ENCODE peak calls at places on chromosome 1, in seven cellular contexts. U is ovary, Y is HCT116, P is breast epithelium, R is H1, T is testis, B is K562. H is an unnamed sample.

GRCh38 chr1:104648269-104648691 is 898.6 kb downstream of the AMY1C start:
- DNase-seq in U (no peak), Y (no peak), P (no peak), R (no peak), T (no peak), B (no peak), H (no peak)

GRCh38 chr1:32111040-32111628 is 3.3 kb downstream of the KPNA6 start:
- DNase-seq in U (no peak), Y (no peak), P (no peak), R (no peak), T (no peak), B (peak), H (no peak)

GRCh38 chr1:56397811-56398231 is 181.5 kb downstream of the PLPP3 start:
- DNase-seq in U (no peak), Y (no peak), P (no peak), R (no peak), T (no peak), B (no peak), H (no peak)

GRCh38 chr1:94335950-94336349 is 82.2 kb upstream of the ABCD3 start:
- DNase-seq in U (peak), Y (peak), P (no peak), R (no peak), T (peak), B (peak), H (peak)

GRCh38 chr1:241591317-241591716 is 48.9 kb downstream of the CHML start:
- DNase-seq in U (no peak), Y (no peak), P (peak), R (no peak), T (no peak), B (no peak), H (no peak)

GRCh38 chr1:60657926-60658325 is 424.4 kb upstream of the NFIA start:
- DNase-seq in U (no peak), Y (no peak), P (no peak), R (no peak), T (no peak), B (no peak), H (no peak)

GRCh38 chr1:9822897-9823692 is 670 bp downstream of the CLSTN1 start:
- DNase-seq in U (peak), Y (no peak), P (no peak), R (no peak), T (peak), B (peak), H (no peak)

GRCh38 chr1:48084826-48085225 is 87.6 kb upstream of the TRABD2B start:
- DNase-seq in U (no peak), Y (no peak), P (no peak), R (no peak), T (no peak), B (no peak), H (no peak)

GRCh38 chr1:157751283-157751682 is 25.6 kb downstream of the FCRL2 start:
- DNase-seq in U (no peak), Y (no peak), P (no peak), R (no peak), T (no peak), B (no peak), H (no peak)

GRCh38 chr1:57461405-57461804 is 37.5 kb upstream of the DAB1 start:
- DNase-seq in U (no peak), Y (no peak), P (no peak), R (no peak), T (no peak), B (no peak), H (no peak)

GRCh38 chr1:235650341-235651169 is 971 bp upstream of the GNG4 start:
- DNase-seq in U (peak), Y (no peak), P (no peak), R (peak), T (no peak), B (no peak), H (no peak)

GRCh38 chr1:235651170-235651806 is 1.7 kb upstream of the GNG4 start:
- DNase-seq in U (no peak), Y (no peak), P (no peak), R (no peak), T (no peak), B (no peak), H (no peak)

GRCh38 chr1:235648407-235648907 is 1.1 kb downstream of the GNG4 start:
- DNase-seq in U (peak), Y (no peak), P (no peak), R (no peak), T (no peak), B (no peak), H (no peak)

GRCh38 chr1:235649722-235650163 is at the start of gene GNG4:
- DNase-seq in U (peak), Y (no peak), P (no peak), R (peak), T (no peak), B (no peak), H (no peak)

GRCh38 chr1:235648954-235649721 is 446 bp downstream of the GNG4 start:
- DNase-seq in U (peak), Y (no peak), P (peak), R (peak), T (peak), B (no peak), H (peak)
- H3K27ac ChIP-seq in U (peak), Y (peak), P (no peak), R (no peak), T (no peak), B (no peak), H (peak)

DNA sequence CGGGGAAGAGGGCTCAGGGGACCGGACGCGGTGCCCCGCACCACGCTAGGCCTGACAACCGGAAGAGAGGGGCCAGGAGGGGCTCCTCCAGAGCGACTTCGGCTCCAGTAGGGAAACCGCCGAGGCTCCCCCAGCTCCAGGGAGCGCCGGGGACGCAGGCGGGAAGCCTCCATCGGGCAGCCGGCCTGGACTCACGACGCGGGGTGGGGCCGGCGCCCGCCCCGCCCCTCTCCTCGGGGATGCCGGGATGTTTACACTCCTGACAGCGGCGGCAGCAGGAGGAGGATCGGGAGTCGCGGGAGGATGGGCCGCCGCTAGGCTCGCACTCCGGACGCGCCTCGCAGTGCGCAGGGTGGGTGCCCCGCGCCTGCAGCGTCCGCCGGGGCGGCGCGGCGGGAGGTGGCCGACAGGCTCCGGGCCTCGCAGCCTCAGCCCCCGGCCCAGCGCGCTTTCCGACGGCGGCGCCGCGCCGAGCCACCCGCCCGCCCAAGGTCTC is at the start of gene NEK7:
- DNase-seq in U (peak), Y (peak), P (peak), R (peak), T (peak), B (peak), H (peak)
- TF ChIP-seq POLR2A in U (peak), Y (peak), P (peak), R (no peak), T (peak), B (peak), H (peak)

GRCh38 chr1:205541161-205541886 is 36.9 kb downstream of the CDK18 start:
- DNase-seq in U (no peak), Y (no peak), P (no peak), R (peak), T (no peak), B (no peak), H (no peak)

GRCh38 chr1:205545991-205546390 is 41.5 kb downstream of the CDK18 start:
- DNase-seq in U (no peak), Y (no peak), P (no peak), R (peak), T (no peak), B (no peak), H (no peak)

GRCh38 chr1:205542367-205542766 is 37.9 kb downstream of the CDK18 start:
- DNase-seq in U (no peak), Y (no peak), P (no peak), R (peak), T (no peak), B (no peak), H (no peak)

GRCh38 chr1:205545001-205545919 is 40.8 kb downstream of the CDK18 start:
- DNase-seq in U (no peak), Y (no peak), P (no peak), R (peak), T (no peak), B (no peak), H (no peak)

DNA sequence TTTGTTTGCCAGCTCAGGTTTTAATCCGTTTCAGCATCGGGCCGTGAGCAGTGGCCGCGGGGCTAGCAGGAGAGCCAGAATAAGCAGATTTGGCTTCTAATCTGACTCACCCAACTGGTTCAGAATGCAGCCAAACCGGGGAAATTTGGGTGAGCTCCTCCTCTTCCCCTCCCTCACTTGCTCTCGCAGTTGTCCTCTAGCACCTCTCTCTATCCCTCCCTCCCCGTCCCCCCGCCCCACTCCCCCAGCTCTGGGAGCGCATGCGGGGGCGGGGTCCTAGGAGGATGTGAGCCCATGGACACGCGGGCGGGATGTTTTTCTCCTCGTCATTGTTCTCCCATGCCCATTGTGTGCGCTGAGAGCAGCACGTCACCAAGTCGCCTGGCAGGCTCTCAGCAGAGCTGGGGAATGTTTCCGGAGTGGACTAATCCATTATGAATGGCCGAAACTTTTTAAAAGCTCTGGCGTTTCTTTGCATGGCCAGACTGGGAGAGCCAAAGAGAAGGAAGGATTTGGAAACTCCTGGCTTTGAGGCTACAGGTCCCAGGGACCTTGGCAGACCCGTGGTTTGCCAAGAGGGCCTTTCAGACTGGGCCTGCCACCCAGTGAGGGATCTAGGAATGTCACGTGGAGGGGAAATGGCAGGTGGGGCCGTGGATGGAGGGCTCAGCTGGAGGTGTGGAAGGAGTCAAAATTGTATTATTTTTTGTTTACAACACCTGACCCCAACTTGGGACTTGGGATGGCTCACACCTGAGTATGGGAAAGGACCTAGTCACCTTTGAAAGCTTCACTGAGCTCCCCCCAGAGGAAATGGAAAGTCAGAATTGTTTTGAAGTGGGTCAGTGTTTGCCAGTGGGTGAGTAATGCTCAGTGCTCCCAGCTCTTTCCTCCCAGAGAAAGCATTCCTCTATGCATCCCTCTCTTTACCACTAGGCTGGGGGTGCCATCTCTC is 39.2 kb downstream of the CDK18 start:
- DNase-seq in U (peak), Y (no peak), P (peak), R (peak), T (peak), B (peak), H (peak)
- H3K4me3 ChIP-seq in U (no peak), Y (no peak), P (peak), R (peak), T (no peak), B (no peak), H (peak)

DNA sequence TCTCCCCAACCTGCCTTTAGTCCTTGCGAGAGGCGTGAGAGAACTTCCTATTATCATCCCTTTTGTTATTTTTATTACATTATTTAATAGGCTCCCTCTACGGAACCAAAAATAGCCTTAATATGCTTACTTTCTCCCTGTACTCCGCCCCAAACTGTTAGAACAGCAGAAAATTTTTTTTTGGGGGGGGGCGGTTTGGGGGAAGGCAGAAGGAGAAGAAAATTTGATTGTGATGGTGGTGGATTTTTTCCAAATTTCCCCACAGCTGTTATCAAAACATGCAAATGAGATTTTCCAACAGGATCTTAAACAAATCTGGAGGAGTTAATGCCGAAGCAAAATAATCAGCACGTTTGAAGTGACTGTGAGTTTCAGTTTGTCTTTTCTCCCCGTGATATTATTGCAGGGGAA is 1.4 kb upstream of the PRRX1 start:
- DNase-seq in U (no peak), Y (no peak), P (no peak), R (no peak), T (no peak), B (no peak), H (no peak)
- H3K27ac ChIP-seq in U (peak), Y (no peak), P (peak), R (no peak), T (peak), B (no peak), H (peak)

GRCh38 chr1:215076312-215076711 is 6.2 kb upstream of the KCNK2 start:
- DNase-seq in U (no peak), Y (peak), P (no peak), R (no peak), T (peak), B (no peak), H (no peak)
- TF ChIP-seq POLR2A in U (no peak), Y (no peak), P (no peak), R (no peak), T (no peak), B (no peak), H (no peak)

DNA sequence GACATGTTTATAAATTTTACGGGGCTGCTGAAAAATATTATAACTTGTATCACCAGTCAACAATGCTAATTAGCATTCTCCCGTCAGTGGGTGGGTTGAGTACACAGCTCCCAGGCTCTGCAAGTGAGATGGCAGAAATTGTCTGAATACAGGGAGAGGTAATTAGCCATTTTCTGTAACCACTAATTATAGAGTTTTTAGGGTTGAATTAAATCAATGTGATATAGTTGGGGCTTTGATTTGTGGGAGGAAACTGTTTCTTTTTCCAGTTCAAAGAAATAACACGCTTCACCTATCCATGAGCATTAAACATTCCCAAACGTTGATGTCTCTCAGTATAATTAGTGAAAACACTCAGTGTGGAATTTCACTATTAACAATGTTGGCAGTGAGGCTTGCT is 1.4 kb downstream of the VANGL1 start:
- DNase-seq in U (no peak), Y (no peak), P (no peak), R (no peak), T (no peak), B (peak), H (no peak)
- H3K4me3 ChIP-seq in U (peak), Y (peak), P (peak), R (peak), T (no peak), B (peak), H (no peak)

GRCh38 chr1:204288061-204288588 is 71.6 kb downstream of the PLEKHA6 start:
- DNase-seq in U (peak), Y (peak), P (peak), R (peak), T (no peak), B (peak), H (peak)
- H3K27ac ChIP-seq in U (peak), Y (peak), P (peak), R (no peak), T (no peak), B (no peak), H (peak)

GRCh38 chr1:169584483-169585144 is 1.7 kb downstream of the F5 start:
- DNase-seq in U (no peak), Y (no peak), P (no peak), R (no peak), T (no peak), B (no peak), H (no peak)
- TF ChIP-seq POLR2A in U (no peak), Y (no peak), P (no peak), R (no peak), T (no peak), B (no peak), H (no peak)

H was measured in tibial nerve.